ENCODE peak calls at places on chromosomes 4 and X, in five cellular contexts. K is foreskin fibroblast, R is tibial artery, N is astrocyte, O is AG04449. Q is an unnamed sample.

GRCh38 chr4:158170691-158171455 is 2.0 kb downstream of the GASK1B start:
- DNase-seq in R (peak), N (no peak), K (peak), O (no peak), Q (no peak)

GRCh38 chr4:118224239-118224829 is 128.5 kb downstream of the PRSS12 start:
- DNase-seq in R (no peak), O (peak), N (peak), K (peak), Q (peak)

GRCh38 chr4:28788929-28789490 is 1928.4 kb downstream of the STIM2 start:
- DNase-seq in R (no peak), K (no peak), O (no peak), N (no peak), Q (no peak)

GRCh38 chrX:153627675-153628111 is 19.3 kb upstream of the DUSP9 start:
- DNase-seq in O (no peak), N (no peak), R (peak), K (no peak), Q (no peak)

GRCh38 chr4:102007959-102008425 is 217.5 kb downstream of the BANK1 start:
- DNase-seq in R (no peak), K (no peak), N (no peak), O (no peak), Q (no peak)

GRCh38 chr4:109497511-109497910 is 62.5 kb upstream of the MCUB start:
- DNase-seq in O (no peak), K (no peak), N (no peak), R (no peak), Q (no peak)

GRCh38 chr4:102560743-102561341 is 59.7 kb downstream of the NFKB1 start:
- DNase-seq in O (no peak), R (no peak), N (no peak), K (no peak), Q (no peak)

GRCh38 chr4:13539047-13539720 is 5.1 kb downstream of the NKX3-2 start:
- DNase-seq in R (no peak), O (no peak), K (no peak), N (no peak), Q (no peak)

GRCh38 chr4:128600996-128601857 is 208.3 kb upstream of the JADE1 start:
- DNase-seq in N (peak), O (peak), K (peak), R (peak), Q (peak)

GRCh38 chrX:150361777-150362351 is 1.3 kb upstream of the MAMLD1 start:
- DNase-seq in O (no peak), N (peak), R (peak), K (no peak), Q (no peak)

GRCh38 chrX:19658030-19658429 is 142.7 kb upstream of the MAP3K15 start:
- DNase-seq in O (no peak), R (no peak), N (peak), K (no peak), Q (no peak)

GRCh38 chr4:26130173-26130572 is 190.6 kb upstream of the RBPJ start:
- DNase-seq in R (no peak), N (no peak), K (no peak), O (no peak), Q (no peak)

GRCh38 chrX:49951524-49952193 is 29.3 kb downstream of the CLCN5 start:
- DNase-seq in N (peak), K (peak), R (no peak), O (no peak), Q (no peak)

GRCh38 chr4:56728512-56728911 is 47.4 kb upstream of the HOPX start:
- DNase-seq in R (peak), N (peak), K (peak), O (peak), Q (peak)

GRCh38 chr4:185261971-185262370 is 52.6 kb downstream of the SNX25 start:
- DNase-seq in O (no peak), N (no peak), R (no peak), K (no peak), Q (no peak)

GRCh38 chr4:83010111-83010521 is 507 bp downstream of the LIN54 start:
- DNase-seq in K (no peak), R (no peak), O (no peak), N (peak), Q (no peak)

GRCh38 chr4:32106767-32107166 is 1386.6 kb downstream of the PCDH7 start:
- DNase-seq in R (no peak), K (no peak), N (no peak), O (no peak), Q (no peak)

GRCh38 chr4:2058264-2059033 is 678 bp upstream of the NAT8L start:
- DNase-seq in R (no peak), K (no peak), O (no peak), N (no peak), Q (no peak)

GRCh38 chr4:74656596-74656995 is 137.7 kb downstream of the BTC start:
- DNase-seq in K (no peak), O (no peak), N (no peak), R (no peak), Q (no peak)

GRCh38 chr4:15751155-15751554 is 27.0 kb upstream of the CD38 start:
- DNase-seq in R (no peak), N (no peak), O (no peak), K (no peak), Q (no peak)

GRCh38 chrX:140099221-140099620 is 133.9 kb upstream of the CXorf66 start:
- DNase-seq in K (no peak), R (no peak), N (no peak), O (no peak), Q (no peak)

GRCh38 chrX:119407681-119408080 is 8.5 kb downstream of the SLC25A43 start:
- DNase-seq in K (no peak), N (peak), R (no peak), O (no peak), Q (no peak)

GRCh38 chr4:2942037-2942531 is 21.1 kb downstream of the NOP14 start:
- DNase-seq in K (no peak), R (no peak), O (no peak), N (no peak), Q (no peak)

DNA sequence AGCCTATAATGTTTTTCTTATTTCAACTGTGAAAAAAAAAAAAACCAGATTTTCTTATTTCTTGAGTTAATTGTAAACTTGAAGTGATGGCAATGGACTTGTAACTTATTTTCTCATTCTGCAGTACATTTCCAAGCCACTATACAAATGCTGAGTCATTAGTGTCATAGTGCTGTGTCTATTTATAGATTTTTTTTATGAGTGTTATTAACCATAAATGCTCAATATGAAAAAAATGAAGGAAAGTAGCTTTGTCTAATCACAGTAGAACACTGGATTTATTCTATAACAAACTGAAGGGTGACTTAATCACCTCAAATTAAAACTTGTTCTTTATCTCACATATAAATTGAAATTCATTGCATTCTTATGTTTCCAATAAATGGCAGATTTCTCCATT is 718.6 kb downstream of the CCSER1 start:
- DNase-seq in K (no peak), O (no peak), N (peak), R (no peak), Q (no peak)
- TF ChIP-seq CTCF in K (no peak), O (no peak), N (no peak), R (no peak), Q (no peak)

GRCh38 chrX:133697656-133698055 is 282.4 kb upstream of the GPC4 start:
- DNase-seq in O (no peak), N (no peak), K (peak), R (no peak), Q (no peak)

GRCh38 chrX:133699023-133699728 is 283.9 kb upstream of the GPC4 start:
- DNase-seq in R (no peak), N (no peak), O (no peak), K (no peak), Q (no peak)

GRCh38 chrX:133702230-133702629 is 283.2 kb downstream of the GPC3 start:
- DNase-seq in O (no peak), N (no peak), R (no peak), K (no peak), Q (no peak)

GRCh38 chrX:133698298-133698697 is 283.0 kb upstream of the GPC4 start:
- DNase-seq in R (no peak), N (peak), O (no peak), K (peak), Q (no peak)
- TF ChIP-seq CTCF in R (no peak), N (peak), O (peak), K (peak), Q (peak)

GRCh38 chr4:48102303-48102702 is 31.7 kb downstream of the TXK start:
- DNase-seq in K (no peak), R (no peak), O (no peak), N (no peak), Q (no peak)
- TF ChIP-seq CTCF in K (no peak), R (no peak), O (no peak), N (peak), Q (no peak)

DNA sequence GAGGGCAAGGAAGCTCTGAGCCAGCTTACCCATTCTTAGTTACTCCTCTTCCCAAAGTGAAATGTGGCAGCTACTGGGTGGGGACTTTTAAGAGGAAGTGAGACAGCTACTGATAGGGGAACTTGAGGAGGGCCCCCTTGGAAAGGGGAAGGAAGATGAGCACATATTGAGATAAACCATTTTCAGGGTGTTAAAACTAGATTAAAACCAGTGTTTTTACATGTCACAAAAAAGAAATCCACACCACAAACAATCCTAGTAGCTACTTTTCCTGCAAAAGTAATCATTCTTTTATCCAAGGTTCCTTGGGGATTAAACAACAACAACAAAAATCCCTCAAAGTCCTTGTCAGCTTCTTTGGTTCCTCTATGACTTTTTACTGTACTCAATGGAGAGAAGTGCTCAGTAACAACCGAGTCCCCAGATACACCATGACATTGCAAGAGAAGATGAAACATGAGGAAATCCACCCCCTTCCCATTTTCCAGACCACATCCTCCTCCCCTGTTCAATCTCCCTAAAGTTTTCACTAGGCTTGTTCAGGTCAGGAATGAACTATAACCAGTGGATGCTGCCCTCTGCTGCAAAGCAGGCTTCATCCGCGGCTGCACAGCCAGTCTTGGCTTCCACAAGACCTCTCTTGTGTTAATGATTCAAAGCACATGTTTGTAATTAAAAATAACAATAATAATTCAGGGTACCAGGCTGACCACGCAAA is 113.5 kb upstream of the TMEM164 start:
- DNase-seq in O (no peak), K (no peak), N (no peak), R (no peak), Q (no peak)
- TF ChIP-seq CTCF in O (peak), K (peak), N (no peak), R (no peak), Q (no peak)

DNA sequence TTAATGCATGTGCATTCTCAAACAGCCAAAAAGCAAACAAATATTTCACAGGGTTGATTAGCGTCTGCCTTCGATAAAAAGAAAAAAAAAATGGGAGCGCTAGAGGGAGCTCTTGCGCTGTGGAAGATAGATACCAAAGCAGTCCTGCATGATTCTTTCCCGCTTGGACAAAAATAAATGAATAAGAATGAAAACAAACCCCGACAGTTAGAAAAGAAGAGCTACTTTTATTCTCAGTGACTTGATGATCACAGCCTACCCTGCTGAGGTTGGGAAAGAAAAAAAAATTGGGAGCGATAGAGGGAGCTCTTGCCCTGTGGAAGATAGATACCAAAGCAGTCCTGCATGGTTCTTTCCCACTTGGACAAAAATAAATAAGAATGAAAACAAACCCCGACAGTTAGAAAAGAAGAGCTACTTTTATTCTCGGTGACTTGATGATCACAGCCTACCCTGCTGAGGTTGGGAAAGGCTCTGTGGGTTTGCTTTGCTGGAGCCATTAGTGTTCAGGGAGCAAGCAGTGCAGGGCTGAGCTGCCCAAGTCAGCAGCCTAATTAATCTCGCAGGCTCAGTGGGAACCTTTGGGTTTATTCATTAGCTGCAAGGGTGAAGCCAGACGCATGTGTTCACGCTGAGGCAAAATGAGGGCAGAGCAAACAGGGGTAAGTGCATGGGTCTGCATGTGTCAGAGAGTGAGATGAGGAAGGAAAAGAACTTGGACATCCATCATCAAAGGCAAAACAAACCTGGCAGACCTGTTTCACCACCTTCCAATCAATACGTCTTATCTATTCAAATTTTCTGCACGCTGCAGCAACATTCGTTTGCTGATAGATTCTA is 249.3 kb upstream of the PRKX start:
- DNase-seq in K (no peak), R (no peak), N (no peak), O (no peak), Q (no peak)
- TF ChIP-seq CTCF in K (peak), R (peak), N (peak), O (peak), Q (peak)

DNA sequence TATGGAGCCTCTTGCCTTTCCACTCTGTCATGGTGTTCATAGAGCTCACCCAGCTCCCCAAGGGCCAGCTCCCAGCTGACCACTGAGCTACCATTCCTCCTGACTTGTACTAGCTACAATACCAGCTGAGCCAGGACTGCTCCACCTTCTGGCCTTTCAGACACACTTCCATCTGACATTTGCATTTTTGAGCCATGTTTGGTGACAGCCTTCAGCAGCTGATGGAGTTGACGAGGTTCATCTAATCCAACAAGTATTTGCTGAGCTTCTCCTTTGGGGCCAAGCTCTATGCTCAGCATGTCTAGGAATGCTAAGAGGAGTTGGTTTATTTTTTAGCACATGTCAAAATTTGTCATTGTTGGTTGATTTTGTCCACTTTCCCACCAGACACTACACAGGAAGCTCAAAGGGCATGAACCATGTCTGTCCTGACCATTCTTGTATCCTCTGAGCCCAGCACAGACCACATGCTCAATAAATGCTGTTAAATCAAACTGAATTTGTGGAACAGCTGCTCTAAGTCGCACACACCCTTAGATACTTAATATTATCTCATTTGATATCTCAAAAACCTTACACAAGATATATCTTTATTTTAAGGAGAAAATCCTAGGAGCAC is 142.6 kb upstream of the PPARGC1A start:
- DNase-seq in N (no peak), O (no peak), R (no peak), K (no peak), Q (no peak)
- TF ChIP-seq CTCF in N (peak), O (no peak), R (peak), K (no peak), Q (peak)

GRCh38 chr4:52038109-52038912 is at the start of gene SGCB:
- DNase-seq in R (peak), O (no peak), N (peak), K (peak), Q (no peak)
- TF ChIP-seq CTCF in R (no peak), O (no peak), N (no peak), K (no peak), Q (no peak)